ENCODE peak calls at places on chromosome 1, in ten cellular contexts. R is AG20443, K is H7, O is activated T-cell treated with anti-CD3 and anti-CD28 coated beads for 24 hours, G is IMR-90, U is spleen, A is SW480, H is fibroblast of the aortic adventitia, E is NCI-H2171, D is Caki2. Y is an unnamed sample.

GRCh38 chr1:201648911-201649775 is 110.2 kb downstream of the NAV1 start:
- DNase-seq in H (no peak), E (peak; percentile 21), G (peak; percentile 40), A (no peak), K (peak; percentile 91), R (peak; percentile 41), D (no peak), O (no peak), U (no peak), Y (no peak)

GRCh38 chr1:46333300-46334029 is 7.1 kb upstream of the NSUN4 start:
- DNase-seq in D (peak; percentile 47), K (peak; percentile 84), E (no peak), R (peak; percentile 31), H (peak; percentile 28), U (no peak), O (no peak), A (peak; percentile 42), G (peak; percentile 31), Y (no peak)

GRCh38 chr1:65075123-65075976 is 72.7 kb upstream of the AK4 start:
- DNase-seq in D (peak; percentile 39), G (peak; percentile 67), E (peak; percentile 18), O (peak; percentile 53), K (peak; percentile 75), H (peak; percentile 79), R (peak; percentile 74), A (peak; percentile 74), U (no peak), Y (peak; percentile 30)

GRCh38 chr1:180967558-180967957 is 54.9 kb downstream of the KIAA1614 start:
- DNase-seq in A (no peak), H (no peak), U (no peak), D (no peak), R (no peak), K (no peak), O (no peak), E (no peak), G (no peak), Y (no peak)

GRCh38 chr1:179080866-179081695 is 789 bp upstream of the TOR3A start:
- DNase-seq in R (no peak), A (no peak), D (peak; percentile 26), E (no peak), G (no peak), H (no peak), O (no peak), U (no peak), K (no peak), Y (peak; percentile 13)

GRCh38 chr1:47618222-47618720 is 180.4 kb downstream of the FOXD2 start:
- DNase-seq in O (no peak), U (no peak), R (no peak), H (no peak), E (no peak), D (no peak), A (no peak), G (no peak), K (no peak), Y (no peak)

GRCh38 chr1:98044766-98045165 is 123.9 kb upstream of the DPYD start:
- DNase-seq in K (no peak), H (no peak), U (no peak), D (no peak), G (no peak), R (no peak), A (no peak), O (no peak), E (no peak), Y (no peak)

GRCh38 chr1:243447342-243447741 is 191.5 kb downstream of the SDCCAG8 start:
- DNase-seq in K (no peak), R (peak; percentile 84), U (no peak), H (peak; percentile 73), E (no peak), O (no peak), D (no peak), A (peak; percentile 8), G (peak; percentile 62), Y (no peak)

GRCh38 chr1:17212487-17213121 is 7.7 kb downstream of the PADI1 start:
- DNase-seq in H (peak; percentile 64), U (peak; percentile 85), O (peak; percentile 43), E (peak; percentile 71), R (peak; percentile 86), D (no peak), G (peak; percentile 73), A (peak; percentile 61), K (peak; percentile 74), Y (peak; percentile 33)

GRCh38 chr1:233614173-233614742 is 352 bp downstream of the KCNK1 start:
- DNase-seq in D (peak; percentile 68), A (peak; percentile 54), O (no peak), U (no peak), R (peak; percentile 74), E (no peak), K (peak; percentile 74), H (peak; percentile 47), G (peak; percentile 19), Y (no peak)

GRCh38 chr1:67721650-67722291 is 36.8 kb downstream of the GADD45A start:
- DNase-seq in H (no peak), D (no peak), E (no peak), U (no peak), R (no peak), A (no peak), G (no peak), O (no peak), K (no peak), Y (no peak)

GRCh38 chr1:162878000-162878596 is 17.1 kb upstream of the CCDC190 start:
- DNase-seq in H (peak; percentile 94), U (no peak), D (peak; percentile 44), G (peak; percentile 80), R (peak; percentile 79), E (no peak), K (peak; percentile 61), O (no peak), A (peak; percentile 38), Y (no peak)

GRCh38 chr1:238912148-238912547 is 474.2 kb upstream of the CHRM3 start:
- DNase-seq in O (no peak), D (no peak), A (no peak), U (no peak), R (no peak), K (no peak), G (no peak), H (no peak), E (no peak), Y (no peak)

GRCh38 chr1:5738911-5739462 is 253.2 kb downstream of the NPHP4 start:
- DNase-seq in A (no peak), O (no peak), H (no peak), U (peak; percentile 14), D (no peak), G (no peak), K (no peak), E (no peak), R (no peak), Y (no peak)

GRCh38 chr1:81803423-81804103 is 2.8 kb downstream of the ADGRL2 start:
- DNase-seq in U (no peak), G (peak; percentile 2), H (peak; percentile 63), K (peak; percentile 13), E (peak; percentile 29), D (peak; percentile 76), R (peak; percentile 22), A (no peak), O (no peak), Y (no peak)

GRCh38 chr1:19411612-19412011 is 73.7 kb downstream of the CAPZB start:
- DNase-seq in D (no peak), O (no peak), U (no peak), R (no peak), H (no peak), A (no peak), K (no peak), E (no peak), G (no peak), Y (no peak)

GRCh38 chr1:156920233-156921052 is at the start of gene LRRC71:
- DNase-seq in G (peak; percentile 64), A (peak; percentile 42), O (peak; percentile 58), K (peak; percentile 99), R (peak; percentile 98), D (peak; percentile 71), U (peak; percentile 87), H (peak; percentile 75), E (no peak), Y (peak; percentile 24)